ENCODE peak calls at places on chromosomes 6 and 20, in five cellular contexts. One of them, this sample, is unnamed.

GRCh38 chr20:44361021-44361420 is 5.5 kb downstream of the HNF4A start:
- DNase-seq in globus pallidus: no peak
- DNase-seq in CD4-positive, alpha-beta T cell: no peak
- DNase-seq in right cardiac atrium: no peak
- DNase-seq in glutamatergic neuron: no peak
- DNase-seq in this sample: no peak

GRCh38 chr20:44068780-44069191 is 118.2 kb downstream of the JPH2 start:
- DNase-seq in globus pallidus: no peak
- DNase-seq in CD4-positive, alpha-beta T cell: no peak
- DNase-seq in right cardiac atrium: no peak
- DNase-seq in glutamatergic neuron: no peak
- DNase-seq in this sample: no peak

GRCh38 chr6:11363881-11364576 is 131.6 kb upstream of the NEDD9 start:
- DNase-seq in globus pallidus: no peak
- DNase-seq in CD4-positive, alpha-beta T cell: no peak
- DNase-seq in right cardiac atrium: no peak
- DNase-seq in glutamatergic neuron: no peak
- DNase-seq in this sample: no peak

GRCh38 chr6:88544986-88545612 is 379.0 kb upstream of the CNR1 start:
- DNase-seq in globus pallidus: no peak
- DNase-seq in CD4-positive, alpha-beta T cell: no peak
- DNase-seq in right cardiac atrium: no peak
- DNase-seq in glutamatergic neuron: no peak
- DNase-seq in this sample: no peak

GRCh38 chr6:157276731-157277130 is 46.6 kb downstream of the TMEM242 start:
- DNase-seq in globus pallidus: no peak
- DNase-seq in CD4-positive, alpha-beta T cell: no peak
- DNase-seq in right cardiac atrium: no peak
- DNase-seq in glutamatergic neuron: no peak
- DNase-seq in this sample: no peak

GRCh38 chr6:125155344-125155743 is 1.8 kb downstream of the TPD52L1 start:
- DNase-seq in globus pallidus: no peak
- DNase-seq in CD4-positive, alpha-beta T cell: no peak
- DNase-seq in right cardiac atrium: no peak
- DNase-seq in glutamatergic neuron: no peak
- DNase-seq in this sample: no peak

GRCh38 chr6:116945809-116946208 is 68.8 kb downstream of the RFX6 start:
- DNase-seq in globus pallidus: no peak
- DNase-seq in CD4-positive, alpha-beta T cell: no peak
- DNase-seq in right cardiac atrium: no peak
- DNase-seq in glutamatergic neuron: no peak
- DNase-seq in this sample: no peak

GRCh38 chr20:22762576-22763256 is 178.3 kb upstream of the FOXA2 start:
- DNase-seq in globus pallidus: no peak
- DNase-seq in CD4-positive, alpha-beta T cell: no peak
- DNase-seq in right cardiac atrium: no peak
- DNase-seq in glutamatergic neuron: no peak
- DNase-seq in this sample: no peak

GRCh38 chr20:7627734-7628663 is 312.3 kb downstream of the HAO1 start:
- DNase-seq in globus pallidus: no peak
- DNase-seq in CD4-positive, alpha-beta T cell: no peak
- DNase-seq in right cardiac atrium: no peak
- DNase-seq in glutamatergic neuron: no peak
- DNase-seq in this sample: no peak

GRCh38 chr20:44589522-44589921 is 7.1 kb downstream of the PKIG start:
- DNase-seq in globus pallidus: no peak
- DNase-seq in CD4-positive, alpha-beta T cell: no peak
- DNase-seq in right cardiac atrium: no peak
- DNase-seq in glutamatergic neuron: no peak
- DNase-seq in this sample: no peak

GRCh38 chr20:44799691-44800090 is 10.7 kb downstream of the RIMS4 start:
- DNase-seq in globus pallidus: no peak
- DNase-seq in CD4-positive, alpha-beta T cell: no peak
- DNase-seq in right cardiac atrium: no peak
- DNase-seq in glutamatergic neuron: no peak
- DNase-seq in this sample: no peak

GRCh38 chr6:64679411-64679810 is 1027.6 kb downstream of the EYS start:
- DNase-seq in globus pallidus: no peak
- DNase-seq in CD4-positive, alpha-beta T cell: no peak
- DNase-seq in right cardiac atrium: no peak
- DNase-seq in glutamatergic neuron: no peak
- DNase-seq in this sample: no peak

GRCh38 chr6:69957990-69958559 is 91.7 kb downstream of the COL19A1 start:
- DNase-seq in globus pallidus: no peak
- DNase-seq in CD4-positive, alpha-beta T cell: no peak
- DNase-seq in right cardiac atrium: no peak
- DNase-seq in glutamatergic neuron: no peak
- DNase-seq in this sample: no peak

GRCh38 chr20:3728876-3729275 is 3.6 kb upstream of the HSPA12B start:
- DNase-seq in globus pallidus: no peak
- DNase-seq in CD4-positive, alpha-beta T cell: no peak
- DNase-seq in right cardiac atrium: no peak
- DNase-seq in glutamatergic neuron: no peak
- DNase-seq in this sample: no peak

GRCh38 chr20:54193817-54194216 is 14.1 kb upstream of the PFDN4 start:
- DNase-seq in globus pallidus: no peak
- DNase-seq in CD4-positive, alpha-beta T cell: no peak
- DNase-seq in right cardiac atrium: no peak
- DNase-seq in glutamatergic neuron: no peak
- DNase-seq in this sample: no peak

GRCh38 chr6:42300701-42301100 is 83.0 kb upstream of the MRPS10 start:
- DNase-seq in globus pallidus: no peak
- DNase-seq in CD4-positive, alpha-beta T cell: no peak
- DNase-seq in right cardiac atrium: no peak
- DNase-seq in glutamatergic neuron: no peak
- DNase-seq in this sample: no peak

GRCh38 chr6:3139090-3139903 is 18.0 kb downstream of the TUBB2A start:
- DNase-seq in globus pallidus: peak; percentile 47
- DNase-seq in CD4-positive, alpha-beta T cell: no peak
- DNase-seq in right cardiac atrium: peak; percentile 75
- DNase-seq in glutamatergic neuron: no peak
- DNase-seq in this sample: peak; percentile 34